ENCODE peak calls at places on chromosomes 2 and 18, in five cellular contexts. One of them, this sample, is unnamed.
A peak's percentile ranks its signal among the peaks of the same experiment; 100 is the strongest.

GRCh38 chr2:188629890-188630483 is 338.3 kb downstream of the GULP1 start:
- DNase-seq in AG09309: no peak
- DNase-seq in foreskin fibroblast: peak; percentile 66
- DNase-seq in B cell: no peak
- DNase-seq in brain microvascular endothelial cell: peak; percentile 24
- DNase-seq in this sample: peak; percentile 97

GRCh38 chr2:218229239-218229638 is 12.2 kb downstream of the ARPC2 start:
- DNase-seq in AG09309: peak; percentile 61
- DNase-seq in foreskin fibroblast: peak; percentile 87
- DNase-seq in B cell: peak; percentile 49
- DNase-seq in brain microvascular endothelial cell: peak; percentile 62
- DNase-seq in this sample: peak; percentile 82

GRCh38 chr2:105114551-105114950 is 76.7 kb downstream of the MRPS9 start:
- DNase-seq in AG09309: peak; percentile 48
- DNase-seq in foreskin fibroblast: peak; percentile 74
- DNase-seq in B cell: no peak
- DNase-seq in brain microvascular endothelial cell: peak; percentile 36
- DNase-seq in this sample: peak; percentile 79

GRCh38 chr2:144517825-144518699 is 1.9 kb downstream of the ZEB2 start:
- DNase-seq in AG09309: no peak
- DNase-seq in foreskin fibroblast: peak; percentile 58
- DNase-seq in B cell: no peak
- DNase-seq in brain microvascular endothelial cell: peak; percentile 39
- DNase-seq in this sample: peak; percentile 65

GRCh38 chr2:236371010-236371409 is 106.8 kb upstream of the ASB18 start:
- DNase-seq in AG09309: no peak
- DNase-seq in foreskin fibroblast: no peak
- DNase-seq in B cell: no peak
- DNase-seq in brain microvascular endothelial cell: no peak
- DNase-seq in this sample: no peak

GRCh38 chr18:23065234-23065806 is 70.0 kb upstream of the CABLES1 start:
- DNase-seq in AG09309: no peak
- DNase-seq in foreskin fibroblast: no peak
- DNase-seq in B cell: no peak
- DNase-seq in brain microvascular endothelial cell: no peak
- DNase-seq in this sample: no peak

GRCh38 chr2:161046876-161047275 is 113.4 kb upstream of the TANK start:
- DNase-seq in AG09309: no peak
- DNase-seq in foreskin fibroblast: peak; percentile 62
- DNase-seq in B cell: no peak
- DNase-seq in brain microvascular endothelial cell: no peak
- DNase-seq in this sample: no peak

GRCh38 chr2:85523062-85523905 is 15.7 kb upstream of the MAT2A start:
- DNase-seq in AG09309: no peak
- DNase-seq in foreskin fibroblast: no peak
- DNase-seq in B cell: no peak
- DNase-seq in brain microvascular endothelial cell: no peak
- DNase-seq in this sample: no peak

GRCh38 chr2:56682397-56682760 is 498.6 kb downstream of the CCDC85A start:
- DNase-seq in AG09309: no peak
- DNase-seq in foreskin fibroblast: no peak
- DNase-seq in B cell: no peak
- DNase-seq in brain microvascular endothelial cell: no peak
- DNase-seq in this sample: peak; percentile 46

GRCh38 chr18:79151191-79151590 is 82.0 kb downstream of the ATP9B start:
- DNase-seq in AG09309: no peak
- DNase-seq in foreskin fibroblast: no peak
- DNase-seq in B cell: no peak
- DNase-seq in brain microvascular endothelial cell: no peak
- DNase-seq in this sample: no peak

GRCh38 chr2:130370490-130370889 is 14.6 kb downstream of the PTPN18 start:
- DNase-seq in AG09309: no peak
- DNase-seq in foreskin fibroblast: no peak
- DNase-seq in B cell: peak; percentile 52
- DNase-seq in brain microvascular endothelial cell: no peak
- DNase-seq in this sample: no peak

GRCh38 chr2:125680809-125681208 is 975.1 kb upstream of the GYPC start:
- DNase-seq in AG09309: no peak
- DNase-seq in foreskin fibroblast: no peak
- DNase-seq in B cell: no peak
- DNase-seq in brain microvascular endothelial cell: no peak
- DNase-seq in this sample: no peak

GRCh38 chr2:197813093-197813787 is 8.8 kb downstream of the PLCL1 start:
- DNase-seq in AG09309: no peak
- DNase-seq in foreskin fibroblast: peak; percentile 71
- DNase-seq in B cell: no peak
- DNase-seq in brain microvascular endothelial cell: peak; percentile 29
- DNase-seq in this sample: peak; percentile 55

GRCh38 chr2:164561416-164561815 is 59.9 kb downstream of the GRB14 start:
- DNase-seq in AG09309: no peak
- DNase-seq in foreskin fibroblast: no peak
- DNase-seq in B cell: no peak
- DNase-seq in brain microvascular endothelial cell: no peak
- DNase-seq in this sample: no peak

GRCh38 chr2:74481961-74482800 is 617 bp downstream of the CCDC142 start:
- DNase-seq in AG09309: no peak
- DNase-seq in foreskin fibroblast: peak; percentile 73
- DNase-seq in B cell: no peak
- DNase-seq in brain microvascular endothelial cell: no peak
- DNase-seq in this sample: no peak

GRCh38 chr2:239730897-239731296 is 294.2 kb downstream of the NDUFA10 start:
- DNase-seq in AG09309: no peak
- DNase-seq in foreskin fibroblast: no peak
- DNase-seq in B cell: no peak
- DNase-seq in brain microvascular endothelial cell: no peak
- DNase-seq in this sample: no peak

GRCh38 chr18:74654637-74655036 is 57.0 kb downstream of the ZNF407 start:
- DNase-seq in AG09309: no peak
- DNase-seq in foreskin fibroblast: peak; percentile 41
- DNase-seq in B cell: no peak
- DNase-seq in brain microvascular endothelial cell: no peak
- DNase-seq in this sample: peak; percentile 66

GRCh38 chr18:13217466-13217961 is 1.0 kb upstream of the LDLRAD4 start:
- DNase-seq in AG09309: no peak
- DNase-seq in foreskin fibroblast: peak; percentile 43
- DNase-seq in B cell: no peak
- DNase-seq in brain microvascular endothelial cell: no peak
- DNase-seq in this sample: no peak

GRCh38 chr2:64453710-64454315 is at the start of gene LGALSL:
- DNase-seq in AG09309: no peak
- DNase-seq in foreskin fibroblast: peak; percentile 61
- DNase-seq in B cell: peak; percentile 40
- DNase-seq in brain microvascular endothelial cell: peak; percentile 11
- DNase-seq in this sample: peak; percentile 30

GRCh38 chr2:100809486-100809885 is 10.5 kb upstream of the NPAS2 start:
- DNase-seq in AG09309: no peak
- DNase-seq in foreskin fibroblast: no peak
- DNase-seq in B cell: no peak
- DNase-seq in brain microvascular endothelial cell: no peak
- DNase-seq in this sample: no peak

GRCh38 chr2:31213063-31213882 is 4.0 kb downstream of the CAPN14 start:
- DNase-seq in AG09309: no peak
- DNase-seq in foreskin fibroblast: no peak
- DNase-seq in B cell: no peak
- DNase-seq in brain microvascular endothelial cell: peak; percentile 31
- DNase-seq in this sample: peak; percentile 29

GRCh38 chr2:234240917-234241316 is 190.4 kb downstream of the SPP2 start:
- DNase-seq in AG09309: peak; percentile 31
- DNase-seq in foreskin fibroblast: peak; percentile 88
- DNase-seq in B cell: no peak
- DNase-seq in brain microvascular endothelial cell: peak; percentile 37
- DNase-seq in this sample: peak; percentile 76

GRCh38 chr2:188701836-188702235 is 272.3 kb upstream of the COL3A1 start:
- DNase-seq in AG09309: no peak
- DNase-seq in foreskin fibroblast: peak; percentile 49
- DNase-seq in B cell: no peak
- DNase-seq in brain microvascular endothelial cell: peak; percentile 23
- DNase-seq in this sample: peak; percentile 25

GRCh38 chr2:107419191-107419590 is 407.5 kb upstream of the RGPD4 start:
- DNase-seq in AG09309: no peak
- DNase-seq in foreskin fibroblast: no peak
- DNase-seq in B cell: no peak
- DNase-seq in brain microvascular endothelial cell: no peak
- DNase-seq in this sample: no peak

GRCh38 chr2:174158003-174158402 is 90.3 kb downstream of the OLA1 start:
- DNase-seq in AG09309: no peak
- DNase-seq in foreskin fibroblast: peak; percentile 34
- DNase-seq in B cell: peak; percentile 42
- DNase-seq in brain microvascular endothelial cell: peak; percentile 25
- DNase-seq in this sample: peak; percentile 44

GRCh38 chr18:63320690-63321265 is 1.2 kb upstream of the BCL2 start:
- DNase-seq in AG09309: no peak
- DNase-seq in foreskin fibroblast: no peak
- DNase-seq in B cell: peak; percentile 67
- DNase-seq in brain microvascular endothelial cell: no peak
- DNase-seq in this sample: peak; percentile 41

GRCh38 chr2:182101263-182101662 is 115.6 kb downstream of the PPP1R1C start:
- DNase-seq in AG09309: no peak
- DNase-seq in foreskin fibroblast: peak; percentile 8
- DNase-seq in B cell: no peak
- DNase-seq in brain microvascular endothelial cell: no peak
- DNase-seq in this sample: no peak
- TF ChIP-seq CTCF in AG09309: no peak
- TF ChIP-seq CTCF in foreskin fibroblast: peak; percentile 6
- TF ChIP-seq CTCF in B cell: peak; percentile 15
- TF ChIP-seq CTCF in brain microvascular endothelial cell: peak; percentile 30
- TF ChIP-seq CTCF in this sample: peak; percentile 14

GRCh38 chr2:176818653-176819052 is 393.9 kb upstream of the HNRNPA3 start:
- DNase-seq in AG09309: no peak
- DNase-seq in foreskin fibroblast: no peak
- DNase-seq in B cell: no peak
- DNase-seq in brain microvascular endothelial cell: no peak
- DNase-seq in this sample: no peak

GRCh38 chr2:176814740-176815367 is 397.7 kb upstream of the HNRNPA3 start:
- DNase-seq in AG09309: no peak
- DNase-seq in foreskin fibroblast: peak; percentile 23
- DNase-seq in B cell: no peak
- DNase-seq in brain microvascular endothelial cell: no peak
- DNase-seq in this sample: peak; percentile 36

GRCh38 chr2:176814274-176814673 is 398.3 kb upstream of the HNRNPA3 start:
- DNase-seq in AG09309: no peak
- DNase-seq in foreskin fibroblast: no peak
- DNase-seq in B cell: no peak
- DNase-seq in brain microvascular endothelial cell: no peak
- DNase-seq in this sample: no peak

GRCh38 chr2:176813526-176814179 is 398.9 kb upstream of the HNRNPA3 start:
- DNase-seq in AG09309: no peak
- DNase-seq in foreskin fibroblast: no peak
- DNase-seq in B cell: no peak
- DNase-seq in brain microvascular endothelial cell: no peak
- DNase-seq in this sample: no peak

DNA sequence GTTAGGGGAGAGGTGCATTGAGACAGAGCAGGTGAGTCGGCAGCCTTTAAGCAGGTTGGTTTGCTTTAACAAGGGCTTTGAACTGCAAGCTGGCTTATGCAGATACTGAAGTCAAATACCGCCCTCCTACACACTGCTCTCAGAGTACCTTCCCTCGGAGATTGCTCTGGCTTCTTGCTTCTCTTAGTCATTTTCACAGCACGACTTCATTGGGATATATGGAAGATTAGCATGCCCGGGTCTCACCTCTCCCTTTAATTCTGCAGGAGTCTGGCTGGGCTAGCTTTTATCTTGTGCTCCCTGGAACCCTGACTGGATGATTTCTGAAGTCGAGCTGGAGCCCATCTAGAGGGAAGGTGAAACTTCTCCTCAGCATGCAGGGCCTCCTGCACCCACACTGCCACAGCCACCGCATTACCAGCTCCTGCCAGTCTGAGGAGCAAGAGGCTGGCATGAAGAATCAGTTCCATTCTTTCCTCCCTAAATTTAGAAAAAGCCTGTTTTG is 395.5 kb upstream of the HNRNPA3 start:
- DNase-seq in AG09309: no peak
- DNase-seq in foreskin fibroblast: no peak
- DNase-seq in B cell: no peak
- DNase-seq in brain microvascular endothelial cell: no peak
- DNase-seq in this sample: no peak
- TF ChIP-seq CTCF in AG09309: peak; percentile 2
- TF ChIP-seq CTCF in foreskin fibroblast: no peak
- TF ChIP-seq CTCF in B cell: no peak
- TF ChIP-seq CTCF in brain microvascular endothelial cell: peak; percentile 18
- TF ChIP-seq CTCF in this sample: peak; percentile 8

GRCh38 chr2:213455316-213456008 is 171.2 kb downstream of the SPAG16 start:
- DNase-seq in AG09309: no peak
- DNase-seq in foreskin fibroblast: no peak
- DNase-seq in B cell: no peak
- DNase-seq in brain microvascular endothelial cell: no peak
- DNase-seq in this sample: no peak
- TF ChIP-seq CTCF in AG09309: no peak
- TF ChIP-seq CTCF in foreskin fibroblast: no peak
- TF ChIP-seq CTCF in B cell: no peak
- TF ChIP-seq CTCF in brain microvascular endothelial cell: no peak
- TF ChIP-seq CTCF in this sample: no peak

GRCh38 chr2:232874677-232875223 is 4.7 kb downstream of the SNORC start:
- DNase-seq in AG09309: no peak
- DNase-seq in foreskin fibroblast: no peak
- DNase-seq in B cell: no peak
- DNase-seq in brain microvascular endothelial cell: no peak
- DNase-seq in this sample: no peak

GRCh38 chr2:232876071-232876977 is 6.3 kb downstream of the SNORC start:
- DNase-seq in AG09309: no peak
- DNase-seq in foreskin fibroblast: peak; percentile 53
- DNase-seq in B cell: no peak
- DNase-seq in brain microvascular endothelial cell: no peak
- DNase-seq in this sample: no peak

GRCh38 chr2:232873909-232874641 is 4.0 kb downstream of the SNORC start:
- DNase-seq in AG09309: no peak
- DNase-seq in foreskin fibroblast: no peak
- DNase-seq in B cell: no peak
- DNase-seq in brain microvascular endothelial cell: no peak
- DNase-seq in this sample: no peak

GRCh38 chr2:232876978-232877441 is 6.9 kb downstream of the SNORC start:
- DNase-seq in AG09309: no peak
- DNase-seq in foreskin fibroblast: no peak
- DNase-seq in B cell: no peak
- DNase-seq in brain microvascular endothelial cell: no peak
- DNase-seq in this sample: no peak

DNA sequence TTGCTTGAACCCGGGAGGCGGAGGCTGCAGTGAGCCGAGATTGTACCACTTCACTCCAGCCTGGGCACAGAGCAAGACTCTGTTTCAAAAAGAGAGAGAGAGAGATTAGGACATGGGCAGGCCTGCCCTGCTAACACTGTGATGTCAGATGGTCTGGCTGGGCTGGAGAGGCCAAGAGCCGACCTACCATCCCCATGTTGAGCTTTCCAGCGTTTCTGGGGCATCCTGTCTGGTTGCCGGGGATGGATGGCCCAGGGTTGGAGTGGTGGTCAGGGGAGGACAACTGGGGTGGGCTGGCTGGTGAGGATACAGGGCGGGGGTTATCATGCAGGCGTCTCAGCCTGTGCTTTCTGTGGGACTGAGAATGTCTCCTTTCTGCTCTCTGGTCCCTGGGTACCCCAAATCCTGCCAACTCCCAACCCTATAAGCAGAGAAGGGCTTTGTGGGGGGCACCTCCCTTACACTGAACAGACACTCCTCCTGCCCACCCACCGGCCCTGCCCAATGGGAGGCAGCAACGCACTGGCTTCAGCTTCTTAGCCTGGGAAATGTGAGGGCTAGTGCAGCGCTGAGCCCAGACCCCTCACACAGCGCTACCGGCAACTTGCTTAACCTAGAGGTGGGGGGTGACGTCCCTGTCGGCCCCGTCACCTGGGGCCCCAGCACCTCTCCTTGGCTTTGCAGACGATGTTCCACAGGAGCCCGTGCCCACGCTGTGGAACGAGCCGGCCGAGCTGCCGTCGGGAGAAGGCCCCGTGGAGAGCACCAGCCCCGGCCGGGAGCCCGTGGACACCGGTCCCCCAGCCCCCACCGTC is 5.4 kb downstream of the SNORC start:
- DNase-seq in AG09309: no peak
- DNase-seq in foreskin fibroblast: peak; percentile 43
- DNase-seq in B cell: no peak
- DNase-seq in brain microvascular endothelial cell: no peak
- DNase-seq in this sample: no peak
- TF ChIP-seq CTCF in AG09309: peak; percentile 31
- TF ChIP-seq CTCF in foreskin fibroblast: no peak
- TF ChIP-seq CTCF in B cell: no peak
- TF ChIP-seq CTCF in brain microvascular endothelial cell: peak; percentile 18
- TF ChIP-seq CTCF in this sample: peak; percentile 6